ENCODE peak calls at places on chromosomes 7 and 10, in four cellular contexts. P, K, Y and D are unnamed samples.

GRCh38 chr10:122249991-122250750 is 20.9 kb upstream of the BTBD16 start:
- DNase-seq in Y (no peak), K (peak; percentile 49), P (no peak), D (no peak)

GRCh38 chr7:55214707-55215106 is 150.4 kb upstream of the LANCL2 start:
- DNase-seq in P (no peak), K (no peak), Y (no peak), D (no peak)

GRCh38 chr10:9596368-9596920 is 1421.2 kb upstream of the CELF2 start:
- DNase-seq in P (no peak), K (no peak), Y (no peak), D (peak; percentile 36)

GRCh38 chr10:29319205-29319781 is 30.4 kb downstream of the LYZL1 start:
- DNase-seq in Y (no peak), P (no peak), K (no peak), D (no peak)

GRCh38 chr10:30433286-30433778 is 652 bp upstream of the MAP3K8 start:
- DNase-seq in K (peak; percentile 93), Y (peak; percentile 45), P (peak; percentile 80), D (no peak)

GRCh38 chr7:35430547-35431153 is 176.8 kb upstream of the TBX20 start:
- DNase-seq in K (no peak), Y (no peak), P (no peak), D (peak; percentile 42)

GRCh38 chr7:70419816-70420215 is 712.1 kb upstream of the GALNT17 start:
- DNase-seq in P (no peak), Y (no peak), K (no peak), D (no peak)

GRCh38 chr10:101295266-101295665 is 58.7 kb upstream of the BTRC start:
- DNase-seq in K (no peak), Y (no peak), P (no peak), D (no peak)

GRCh38 chr10:98135222-98135899 is 904 bp downstream of the R3HCC1L start:
- DNase-seq in Y (no peak), P (no peak), K (no peak), D (no peak)

GRCh38 chr7:111175908-111176307 is 85.0 kb downstream of the LRRN3 start:
- DNase-seq in Y (no peak), P (no peak), K (no peak), D (no peak)

GRCh38 chr7:46220066-46220630 is 299.1 kb upstream of the IGFBP3 start:
- DNase-seq in Y (no peak), K (no peak), P (no peak), D (peak; percentile 57)